ENCODE peak calls at places on chromosomes 2 and 18, in ten cellular contexts. F is HCT116; W is tibial nerve; D is A549; C is uterus; A is NT2/D1; J is cardiac fibroblast; X is thoracic aorta; U is adrenal gland; K is CD8-positive, alpha-beta T cell. Z is an unnamed sample.

GRCh38 chr18:32722279-32722678 is 50.5 kb downstream of the KLHL14 start:
- DNase-seq in C (no peak), K (no peak), W (no peak), F (no peak), J (no peak), X (no peak), D (no peak), A (no peak), U (no peak), Z (no peak)

GRCh38 chr2:207046642-207047213 is 107.4 kb downstream of the CPO start:
- DNase-seq in W (no peak), J (peak; percentile 68), A (no peak), F (no peak), C (no peak), U (no peak), D (peak; percentile 4), X (no peak), K (no peak), Z (peak; percentile 38)

GRCh38 chr2:2762898-2763287 is 431.8 kb upstream of the MYT1L start:
- DNase-seq in C (no peak), X (no peak), U (no peak), D (no peak), K (no peak), J (no peak), F (no peak), A (no peak), W (no peak), Z (no peak)

GRCh38 chr18:2417861-2418610 is 153.3 kb downstream of the METTL4 start:
- DNase-seq in X (no peak), W (no peak), A (no peak), U (no peak), C (no peak), F (no peak), K (no peak), J (no peak), D (no peak), Z (peak; percentile 83)

GRCh38 chr2:173087214-173087581 is 11.6 kb downstream of the MAP3K20 start:
- DNase-seq in F (no peak), J (peak; percentile 40), K (no peak), D (no peak), C (no peak), W (no peak), U (no peak), X (no peak), A (no peak), Z (peak; percentile 40)

GRCh38 chr2:191857406-191857805 is 10.5 kb upstream of the CAVIN2 start:
- DNase-seq in D (no peak), C (no peak), J (peak; percentile 60), K (no peak), X (no peak), U (no peak), A (no peak), F (no peak), W (no peak), Z (peak; percentile 75)

GRCh38 chr18:908631-909621 is 4.3 kb downstream of the ADCYAP1 start:
- DNase-seq in X (no peak), F (no peak), C (no peak), K (no peak), A (no peak), W (no peak), U (no peak), J (peak; percentile 10), D (no peak), Z (no peak)

GRCh38 chr2:136131484-136131960 is 13.6 kb upstream of the CXCR4 start:
- DNase-seq in C (no peak), D (no peak), J (no peak), A (no peak), F (no peak), U (no peak), W (no peak), X (no peak), K (peak; percentile 76), Z (no peak)

GRCh38 chr2:56580242-56580641 is 396.5 kb downstream of the CCDC85A start:
- DNase-seq in X (no peak), C (no peak), U (no peak), F (no peak), J (peak; percentile 78), D (no peak), K (no peak), W (no peak), A (no peak), Z (peak; percentile 34)

GRCh38 chr2:25521665-25522387 is 151.6 kb downstream of the DTNB start:
- DNase-seq in U (peak; percentile 39), J (peak; percentile 89), C (peak; percentile 26), F (peak; percentile 35), D (peak; percentile 76), K (peak; percentile 36), W (no peak), A (no peak), X (no peak), Z (peak; percentile 84)

GRCh38 chr2:173401716-173402326 is 47.1 kb downstream of the CDCA7 start:
- DNase-seq in X (no peak), C (no peak), D (no peak), U (no peak), K (no peak), A (no peak), J (peak; percentile 6), F (no peak), W (no peak), Z (peak; percentile 2)

GRCh38 chr2:137826373-137827372 is 137.6 kb upstream of the HNMT start:
- DNase-seq in F (no peak), D (no peak), J (no peak), A (no peak), K (no peak), X (no peak), W (no peak), U (no peak), C (no peak), Z (no peak)

GRCh38 chr2:241871538-241872312 is 2.2 kb downstream of the RTP5 start:
- DNase-seq in U (no peak), X (no peak), C (no peak), A (no peak), F (no peak), K (peak; percentile 21), D (no peak), W (no peak), J (no peak), Z (no peak)

GRCh38 chr2:160334028-160334729 is 134.1 kb upstream of the ITGB6 start:
- DNase-seq in F (no peak), D (no peak), C (no peak), U (no peak), A (no peak), W (no peak), X (no peak), J (peak; percentile 87), K (no peak), Z (peak; percentile 93)
- H3K4me3 ChIP-seq in F (no peak overlapping the region), D (no peak overlapping the region), C (no peak overlapping the region), U (no peak overlapping the region), A (no peak overlapping the region), W (no peak overlapping the region), X (no peak overlapping the region), J (no peak overlapping the region), K (no peak overlapping the region), Z (no peak overlapping the region)

GRCh38 chr2:100905132-100905805 is 85.3 kb downstream of the NPAS2 start:
- DNase-seq in K (no peak), C (no peak), U (no peak), A (no peak), X (no peak), J (no peak), F (no peak), D (no peak), W (no peak), Z (no peak)
- H3K4me3 ChIP-seq in K (no peak overlapping the region), C (no peak overlapping the region), U (no peak overlapping the region), A (no peak overlapping the region), X (no peak overlapping the region), J (no peak overlapping the region), F (no peak overlapping the region), D (no peak overlapping the region), W (no peak overlapping the region), Z (no peak overlapping the region)

GRCh38 chr2:101832114-101832513 is 134.6 kb downstream of the MAP4K4 start:
- DNase-seq in W (no peak), C (no peak), F (no peak), D (no peak), U (no peak), A (no peak), X (no peak), K (no peak), J (no peak), Z (no peak)

GRCh38 chr2:101841679-101842327 is 144.3 kb downstream of the MAP4K4 start:
- DNase-seq in U (no peak), D (no peak), X (no peak), J (no peak), K (no peak), C (no peak), W (no peak), A (no peak), F (no peak), Z (no peak)

GRCh38 chr2:101833890-101834523 is 136.5 kb downstream of the MAP4K4 start:
- DNase-seq in K (no peak), W (no peak), U (no peak), F (no peak), X (no peak), D (no peak), J (no peak), C (no peak), A (no peak), Z (no peak)

GRCh38 chr2:101842471-101842870 is 145.0 kb downstream of the MAP4K4 start:
- DNase-seq in W (no peak), K (no peak), U (no peak), D (no peak), A (no peak), C (no peak), J (no peak), F (no peak), X (no peak), Z (no peak)

GRCh38 chr2:101837354-101837753 is 139.8 kb downstream of the MAP4K4 start:
- DNase-seq in D (no peak), K (no peak), A (no peak), X (no peak), J (no peak), W (no peak), U (no peak), C (no peak), F (no peak), Z (no peak)
- H3K4me3 ChIP-seq in D (no peak overlapping the region), K (no peak overlapping the region), A (no peak overlapping the region), X (no peak overlapping the region), J (no peak overlapping the region), W (no peak overlapping the region), U (no peak overlapping the region), C (no peak overlapping the region), F (no peak overlapping the region), Z (no peak overlapping the region)

GRCh38 chr18:34224423-34225217 is at the start of gene NOL4:
- DNase-seq in W (no peak), K (no peak), U (no peak), C (peak; percentile 14), F (no peak), J (peak; percentile 3), D (peak; percentile 4), X (no peak), A (peak; percentile 93), Z (no peak)

GRCh38 chr18:34222025-34222395 is 2.7 kb downstream of the NOL4 start:
- DNase-seq in X (no peak), U (no peak), A (no peak), F (no peak), J (no peak), K (no peak), D (no peak), C (no peak), W (no peak), Z (no peak)

GRCh38 chr18:34222396-34223163 is 2.1 kb downstream of the NOL4 start:
- DNase-seq in U (no peak), K (no peak), J (peak; percentile 13), W (no peak), D (no peak), X (no peak), A (no peak), F (no peak), C (no peak), Z (peak; percentile 10)

GRCh38 chr18:34223893-34224422 is 755 bp downstream of the NOL4 start:
- DNase-seq in D (no peak), U (no peak), W (no peak), X (no peak), F (no peak), C (no peak), A (no peak), K (no peak), J (peak; percentile 5), Z (no peak)

GRCh38 chr18:34223164-34223892 is 1.4 kb downstream of the NOL4 start:
- DNase-seq in D (peak; percentile 5), K (no peak), X (no peak), J (no peak), C (no peak), U (no peak), F (no peak), W (no peak), A (no peak), Z (no peak)
- H3K4me3 ChIP-seq in D (peak overlapping the region; percentile 23), K (no peak overlapping the region), X (peak overlapping the region; percentile 77), J (no peak overlapping the region), C (no peak overlapping the region), U (peak overlapping the region; percentile 28), F (no peak overlapping the region), W (peak overlapping the region; percentile 18), A (peak overlapping the region; percentile 59), Z (no peak overlapping the region)

Z was measured in fibroblast of mammary gland.